ENCODE peak calls at places on chromosomes 1 and 21, in nine cellular contexts. U, G, F, V, N, P, R, I and C are unnamed samples.

GRCh38 chr1:12276225-12276624 is 46.4 kb downstream of the VPS13D start:
- DNase-seq in N (peak), F (no peak), R (peak), P (no peak), U (peak), I (no peak), V (peak), G (peak), C (peak)

GRCh38 chr21:31343680-31344480 is at the start of gene TIAM1:
- DNase-seq in V (peak), I (peak), F (no peak), G (peak), N (peak), R (no peak), P (peak), U (peak), C (no peak)

GRCh38 chr1:156667610-156667967 is 9.6 kb downstream of the NES start:
- DNase-seq in P (no peak), V (no peak), F (no peak), N (peak), G (no peak), R (no peak), U (no peak), I (no peak), C (no peak)

GRCh38 chr1:227948493-227949260 is 945 bp upstream of the WNT9A start:
- DNase-seq in R (no peak), I (no peak), F (peak), N (no peak), U (peak), V (no peak), G (no peak), P (peak), C (no peak)

GRCh38 chr1:147840909-147841308 is 61.7 kb upstream of the GJA8 start:
- DNase-seq in U (no peak), F (no peak), N (no peak), R (no peak), G (no peak), I (no peak), V (peak), P (no peak), C (no peak)

GRCh38 chr1:3127738-3128137 is 58.7 kb downstream of the PRDM16 start:
- DNase-seq in N (no peak), G (no peak), U (no peak), P (no peak), V (no peak), F (no peak), R (no peak), I (peak), C (no peak)

GRCh38 chr1:43144228-43144627 is 27.9 kb downstream of the EBNA1BP2 start:
- DNase-seq in V (peak), G (peak), U (no peak), I (no peak), R (no peak), N (no peak), P (peak), F (no peak), C (peak)

GRCh38 chr1:226863446-226863845 is 7.0 kb upstream of the PSEN2 start:
- DNase-seq in N (no peak), V (peak), P (no peak), I (no peak), F (no peak), G (peak), R (peak), U (no peak), C (peak)

GRCh38 chr1:189431437-189431836 is 1046.2 kb downstream of the BRINP3 start:
- DNase-seq in U (no peak), G (peak), P (no peak), R (no peak), N (no peak), I (no peak), F (no peak), V (no peak), C (no peak)

GRCh38 chr21:34644815-34645214 is 24.0 kb upstream of the CLIC6 start:
- DNase-seq in G (no peak), R (no peak), V (no peak), I (no peak), P (no peak), F (no peak), N (no peak), U (peak), C (no peak)

GRCh38 chr1:97297611-97298010 is 576.0 kb downstream of the PTBP2 start:
- DNase-seq in G (no peak), N (no peak), P (no peak), U (no peak), R (no peak), V (no peak), F (no peak), I (no peak), C (no peak)

GRCh38 chr1:201528631-201529260 is 10.2 kb upstream of the NAV1 start:
- DNase-seq in V (peak), R (no peak), I (no peak), N (no peak), G (peak), P (no peak), F (no peak), U (no peak), C (no peak)

GRCh38 chr1:13651279-13651678 is 48.7 kb upstream of the PRDM2 start:
- DNase-seq in N (no peak), U (no peak), I (no peak), P (no peak), V (peak), R (no peak), G (peak), F (no peak), C (no peak)

GRCh38 chr1:41149570-41149969 is 92.5 kb downstream of the SCMH1 start:
- DNase-seq in V (no peak), P (no peak), G (no peak), N (no peak), I (no peak), F (no peak), R (no peak), U (no peak), C (no peak)

GRCh38 chr1:228378453-228379164 is 28.0 kb downstream of the TRIM11 start:
- DNase-seq in U (peak), R (peak), P (peak), G (peak), F (peak), N (peak), V (peak), I (peak), C (peak)

GRCh38 chr1:7541629-7542028 is 229.5 kb upstream of the VAMP3 start:
- DNase-seq in F (no peak), G (peak), I (no peak), V (no peak), U (no peak), N (peak), R (no peak), P (no peak), C (peak)

GRCh38 chr1:218401896-218402770 is 57.0 kb downstream of the TGFB2 start:
- DNase-seq in P (no peak), I (no peak), F (no peak), N (no peak), V (no peak), U (no peak), R (no peak), G (no peak), C (no peak)

GRCh38 chr1:41118645-41119044 is 97.1 kb upstream of the SLFNL1 start:
- DNase-seq in G (no peak), P (no peak), R (no peak), I (no peak), N (no peak), V (no peak), U (no peak), F (no peak), C (no peak)

GRCh38 chr1:214277704-214278635 is 3.0 kb upstream of the SMYD2 start:
- DNase-seq in I (no peak), V (peak), N (peak), P (no peak), R (no peak), F (no peak), U (no peak), G (no peak), C (no peak)

GRCh38 chr1:117758444-117759316 is 152.8 kb downstream of the TENT5C start:
- DNase-seq in N (peak), F (peak), V (peak), P (peak), I (peak), U (peak), R (peak), G (peak), C (peak)

GRCh38 chr21:14492890-14493289 is 53.2 kb downstream of the SAMSN1 start:
- DNase-seq in N (peak), V (no peak), U (no peak), F (peak), P (no peak), I (no peak), G (no peak), R (no peak), C (no peak)

GRCh38 chr1:1272341-1273151 is 1.1 kb downstream of the UBE2J2 start:
- DNase-seq in V (no peak), U (peak), F (peak), G (no peak), R (no peak), I (peak), N (no peak), P (no peak), C (no peak)

GRCh38 chr1:94281361-94282142 is 44.2 kb upstream of the ARHGAP29 start:
- DNase-seq in I (no peak), P (no peak), U (no peak), F (no peak), G (peak), V (no peak), R (no peak), N (no peak), C (no peak)

GRCh38 chr1:117680316-117681002 is 74.6 kb downstream of the TENT5C start:
- DNase-seq in U (no peak), I (no peak), F (no peak), N (no peak), R (no peak), P (no peak), V (no peak), G (no peak), C (no peak)

GRCh38 chr1:36306210-36306901 is at the start of gene SH3D21:
- DNase-seq in I (peak), N (peak), U (peak), F (peak), V (peak), R (no peak), G (no peak), P (peak), C (no peak)

GRCh38 chr1:190452272-190452848 is 25.3 kb downstream of the BRINP3 start:
- DNase-seq in G (no peak), F (no peak), V (no peak), I (no peak), P (no peak), R (no peak), N (no peak), U (no peak), C (no peak)

GRCh38 chr1:229241390-229241789 is 29.5 kb upstream of the RAB4A start:
- DNase-seq in G (no peak), U (no peak), F (no peak), P (no peak), N (no peak), R (no peak), I (no peak), V (no peak), C (no peak)

GRCh38 chr1:156664046-156664948 is 12.9 kb downstream of the NES start:
- DNase-seq in G (no peak), V (peak), U (no peak), N (peak), F (peak), R (no peak), I (no peak), P (no peak), C (no peak)

GRCh38 chr1:201360901-201361651 is 16.4 kb downstream of the TNNT2 start:
- DNase-seq in R (no peak), N (peak), G (no peak), I (no peak), P (no peak), F (no peak), V (no peak), U (no peak), C (no peak)

GRCh38 chr21:38869946-38870345 is 64.2 kb downstream of the ETS2 start:
- DNase-seq in R (no peak), V (no peak), G (no peak), I (no peak), N (no peak), F (no peak), U (no peak), P (no peak), C (no peak)

GRCh38 chr1:202090994-202091393 is 31.7 kb upstream of the GPR37L1 start:
- DNase-seq in V (no peak), I (no peak), P (no peak), N (no peak), G (no peak), F (no peak), R (no peak), U (no peak), C (no peak)

GRCh38 chr21:45698493-45698947 is 55.0 kb downstream of the PCBP3 start:
- DNase-seq in R (peak), I (peak), V (peak), P (peak), N (peak), F (no peak), G (peak), U (no peak), C (peak)

GRCh38 chr1:23537296-23537993 is 6.4 kb upstream of the E2F2 start:
- DNase-seq in N (no peak), U (no peak), V (peak), F (no peak), G (peak), P (no peak), R (no peak), I (no peak), C (no peak)

GRCh38 chr21:31180256-31181088 is 142.2 kb upstream of the KRTAP19-8 start:
- DNase-seq in P (peak), R (no peak), N (no peak), G (peak), V (peak), I (no peak), U (no peak), F (no peak), C (peak)

GRCh38 chr1:103256490-103256889 is 148.2 kb upstream of the COL11A1 start:
- DNase-seq in N (no peak), I (no peak), F (no peak), P (no peak), U (no peak), R (no peak), G (peak), V (peak), C (peak)

GRCh38 chr1:66752000-66752592 is at the start of gene DYNLT5:
- DNase-seq in N (peak), I (peak), F (peak), U (peak), V (peak), P (no peak), R (no peak), G (peak), C (peak)

GRCh38 chr1:21491483-21492170 is 17.6 kb upstream of the ALPL start:
- DNase-seq in G (peak), V (peak), U (no peak), N (no peak), F (no peak), I (no peak), P (no peak), R (no peak), C (no peak)

GRCh38 chr21:18153063-18153462 is 91.6 kb upstream of the CHODL start:
- DNase-seq in N (no peak), I (no peak), G (peak), P (no peak), R (no peak), U (no peak), V (no peak), F (no peak), C (no peak)

GRCh38 chr1:244094880-244095522 is 43.9 kb downstream of the ZBTB18 start:
- DNase-seq in I (no peak), V (no peak), P (no peak), G (no peak), U (no peak), N (no peak), R (no peak), F (no peak), C (no peak)

GRCh38 chr1:71350805-71351204 is 270.0 kb upstream of the ZRANB2 start:
- DNase-seq in F (no peak), N (no peak), R (no peak), G (peak), I (no peak), V (no peak), P (no peak), U (no peak), C (no peak)

DNA sequence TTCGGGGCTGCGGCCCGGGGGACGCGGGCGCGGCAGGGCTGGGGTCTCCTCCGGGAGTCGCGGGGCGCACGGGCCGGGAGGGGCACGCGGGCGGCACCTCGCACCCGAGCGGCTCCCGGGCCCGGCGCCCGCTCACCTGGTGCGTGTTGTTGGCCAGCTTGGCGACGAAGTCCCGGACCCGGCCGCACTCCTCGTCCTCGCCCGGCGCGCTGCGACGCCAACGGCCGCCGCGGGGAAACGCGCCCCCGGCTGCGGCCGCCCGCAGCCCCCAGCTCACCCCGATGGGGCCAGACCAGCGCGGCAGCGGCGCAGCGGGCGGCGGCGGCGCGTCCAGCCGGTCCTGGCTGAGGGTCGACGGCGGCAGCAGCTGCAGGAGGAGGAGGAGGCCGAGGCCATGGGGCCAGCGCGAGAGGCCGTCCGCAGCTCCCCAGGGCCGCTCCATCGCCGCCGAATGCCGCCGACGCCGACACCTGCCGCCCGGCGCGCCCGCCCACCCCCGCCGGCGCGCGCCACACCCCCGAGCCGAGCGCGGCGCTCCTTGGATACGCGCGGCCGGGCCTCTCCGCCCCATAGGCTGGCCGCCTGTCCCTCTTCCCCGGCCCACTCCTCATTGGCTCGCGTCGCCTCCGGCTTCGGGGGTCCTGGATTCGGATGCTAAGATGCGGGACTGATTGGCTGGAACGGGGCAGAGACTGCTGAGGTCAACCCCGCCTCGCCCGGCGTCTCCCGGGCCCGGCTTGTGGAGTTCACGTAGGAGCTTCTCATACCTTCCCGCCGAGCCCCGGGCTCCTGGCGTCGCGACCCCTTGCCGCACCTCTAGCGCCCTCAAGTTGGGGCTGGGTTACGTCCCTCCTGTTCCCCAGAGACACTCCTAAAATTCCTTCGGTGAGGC is at the start of gene SORT1:
- DNase-seq in U (peak), F (peak), V (peak), P (peak), I (peak), R (peak), G (peak), N (peak), C (peak)
- TF ChIP-seq CTCF in U (no peak), F (no peak), V (no peak), P (no peak), I (no peak), R (no peak), G (no peak), N (peak), C (peak)

GRCh38 chr1:100304227-100304626 is 38.2 kb downstream of the RTCA start:
- DNase-seq in I (no peak), R (no peak), N (no peak), P (no peak), F (no peak), V (no peak), U (no peak), G (no peak), C (no peak)
- TF ChIP-seq CTCF in I (no peak), R (no peak), N (no peak), P (no peak), F (no peak), V (no peak), U (no peak), G (no peak), C (no peak)

GRCh38 chr21:44455524-44456206 is 355 bp downstream of the LRRC3 start:
- DNase-seq in V (peak), G (peak), U (peak), I (peak), F (peak), R (no peak), N (peak), P (peak), C (no peak)
- TF ChIP-seq CTCF in V (peak), G (peak), U (no peak), I (no peak), F (no peak), R (peak), N (peak), P (peak), C (no peak)

GRCh38 chr1:231266811-231267322 is 25.9 kb downstream of the GNPAT start:
- DNase-seq in P (no peak), N (no peak), U (no peak), F (no peak), I (no peak), R (no peak), G (peak), V (no peak), C (no peak)
- TF ChIP-seq CTCF in P (no peak), N (no peak), U (no peak), F (no peak), I (no peak), R (no peak), G (no peak), V (no peak), C (no peak)

GRCh38 chr1:153566414-153567371 is 1.0 kb upstream of the S100A2 start:
- DNase-seq in R (peak), I (peak), F (peak), N (peak), G (peak), P (peak), U (peak), V (peak), C (peak)
- TF ChIP-seq CTCF in R (no peak), I (no peak), F (no peak), N (no peak), G (no peak), P (no peak), U (no peak), V (no peak), C (no peak)

DNA sequence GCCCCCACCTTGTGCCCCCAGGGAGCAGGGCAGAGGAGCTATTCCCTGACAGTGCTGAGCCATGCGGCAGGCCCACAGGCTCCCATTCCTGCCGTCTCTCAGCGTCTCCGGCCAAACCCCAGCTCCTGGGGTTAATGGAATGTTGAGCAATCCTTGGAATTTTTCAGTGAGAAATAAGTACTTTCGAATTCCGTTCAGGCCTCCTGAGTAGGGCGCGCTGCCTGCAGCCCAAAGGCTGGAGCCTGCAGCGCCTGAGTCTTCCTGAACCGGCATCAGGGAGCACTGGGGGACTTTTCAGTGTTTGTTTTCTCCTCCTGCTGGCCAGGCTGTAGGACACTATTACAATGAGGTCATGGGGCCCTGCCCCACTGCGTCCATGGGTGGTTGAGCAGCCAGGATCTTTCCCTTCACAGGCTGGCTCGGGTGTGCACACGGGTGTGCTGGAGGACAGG is 33.3 kb upstream of the CSF1 start:
- DNase-seq in F (peak), G (peak), N (peak), I (peak), V (peak), R (peak), U (peak), P (peak), C (peak)
- TF ChIP-seq CTCF in F (no peak), G (peak), N (peak), I (no peak), V (peak), R (peak), U (no peak), P (no peak), C (peak)

GRCh38 chr1:65629788-65630187 is 162.9 kb upstream of the PDE4B start:
- DNase-seq in N (no peak), F (no peak), U (no peak), P (no peak), G (no peak), R (no peak), I (no peak), V (no peak), C (no peak)

GRCh38 chr1:65630855-65631254 is 161.8 kb upstream of the PDE4B start:
- DNase-seq in U (no peak), I (no peak), N (no peak), F (no peak), P (no peak), G (peak), R (no peak), V (no peak), C (no peak)

DNA sequence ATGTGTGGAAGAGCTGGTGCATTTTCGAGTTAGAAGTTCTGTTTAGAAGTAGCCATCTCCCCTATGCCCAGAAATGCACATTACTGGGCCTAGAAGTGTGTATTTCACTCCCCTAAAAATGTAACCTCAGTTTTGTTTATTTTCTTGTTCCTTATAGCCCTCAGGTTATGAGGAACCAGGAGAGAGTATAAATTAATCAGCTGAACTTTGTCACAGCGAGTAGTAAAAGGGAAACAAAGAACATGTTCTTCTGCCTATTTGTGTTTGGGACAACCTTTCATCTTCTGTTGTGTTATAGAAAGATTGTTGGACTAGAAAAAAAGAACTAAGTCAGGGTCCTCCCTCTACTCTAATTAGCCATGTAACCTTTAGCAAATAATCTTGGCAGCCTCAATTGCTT is 160.5 kb upstream of the PDE4B start:
- DNase-seq in P (no peak), G (no peak), F (no peak), I (no peak), N (no peak), U (no peak), V (no peak), R (no peak), C (no peak)
- TF ChIP-seq CTCF in P (no peak), G (no peak), F (no peak), I (no peak), N (no peak), U (no peak), V (no peak), R (no peak), C (no peak)